ENCODE peak calls at places on chromosomes 2 and 18, in seven cellular contexts. Q is amniotic stem cell; C is stimulated activated CD8-positive, alpha-beta memory T cell treated with anti-CD3 and anti-CD28 coated beads, Interleukin-15, amount 100 ng/mL, for 4 hours; O is NCI-H146; G is amniotic epithelial cell; V is activated T-helper 1 cell treated with Interleukin-2 at 50 U/mL for 16 hours; W is anterior cingulate cortex. J is an unnamed sample.
A peak's percentile ranks its signal among the peaks of the same experiment; 100 is the strongest.

GRCh38 chr18:22047485-22047884 is 121.9 kb upstream of the GATA6 start:
- DNase-seq in Q (no peak), C (no peak), O (no peak), G (no peak), V (no peak), W (no peak), J (no peak)

GRCh38 chr2:10027931-10028330 is 15.4 kb upstream of the KLF11 start:
- DNase-seq in Q (no peak), C (no peak), O (no peak), G (no peak), V (no peak), W (no peak), J (no peak)

GRCh38 chr2:177036754-177037153 is 175.8 kb upstream of the HNRNPA3 start:
- DNase-seq in Q (no peak), C (no peak), O (peak; percentile 91), G (no peak), V (no peak), W (no peak), J (no peak)

GRCh38 chr2:121519732-121520640 is 10.7 kb upstream of the RNU4ATAC start:
- DNase-seq in Q (no peak), C (no peak), O (no peak), G (no peak), V (no peak), W (peak; percentile 56), J (peak; percentile 35)

GRCh38 chr2:72116081-72116533 is 31.6 kb downstream of the CYP26B1 start:
- DNase-seq in Q (no peak), C (no peak), O (no peak), G (no peak), V (no peak), W (no peak), J (no peak)

GRCh38 chr2:50746526-50746925 is 285.4 kb downstream of the NRXN1 start:
- DNase-seq in Q (no peak), C (no peak), O (no peak), G (peak; percentile 7), V (no peak), W (no peak), J (no peak)

GRCh38 chr2:46866770-46867246 is 48.8 kb downstream of the MCFD2 start:
- DNase-seq in Q (no peak), C (no peak), O (no peak), G (no peak), V (no peak), W (no peak), J (no peak)

GRCh38 chr2:152594022-152594712 is 123.1 kb downstream of the PRPF40A start:
- DNase-seq in Q (no peak), C (no peak), O (no peak), G (no peak), V (no peak), W (peak; percentile 40), J (no peak)

GRCh38 chr2:71605173-71605641 is 151.8 kb downstream of the DYSF start:
- DNase-seq in Q (no peak), C (no peak), O (no peak), G (no peak), V (no peak), W (no peak), J (no peak)

GRCh38 chr2:222561817-222562424 is 94.0 kb downstream of the FARSB start:
- DNase-seq in Q (no peak), C (no peak), O (peak; percentile 13), G (peak; percentile 51), V (no peak), W (no peak), J (peak; percentile 71)

GRCh38 chr2:216012133-216012829 is 1.1 kb downstream of the MREG start:
- DNase-seq in Q (no peak), C (no peak), O (peak; percentile 1), G (peak; percentile 83), V (no peak), W (no peak), J (peak; percentile 21)

GRCh38 chr2:3348771-3349170 is 28.8 kb downstream of the EIPR1 start:
- DNase-seq in Q (no peak), C (no peak), O (peak; percentile 87), G (no peak), V (no peak), W (no peak), J (no peak)

GRCh38 chr18:64083906-64084305 is 65.0 kb downstream of the LINC00305 start:
- DNase-seq in Q (no peak), C (no peak), O (no peak), G (no peak), V (no peak), W (no peak), J (no peak)

GRCh38 chr2:102230410-102230909 is 43.6 kb downstream of the IL1RL2 start:
- DNase-seq in Q (no peak), C (no peak), O (no peak), G (no peak), V (no peak), W (no peak), J (no peak)

GRCh38 chr2:119126650-119127049 is 31.9 kb downstream of the C1QL2 start:
- DNase-seq in Q (no peak), C (no peak), O (peak; percentile 23), G (no peak), V (no peak), W (no peak), J (peak; percentile 31)

GRCh38 chr2:58862234-58862633 is 621.1 kb upstream of the FANCL start:
- DNase-seq in Q (no peak), C (no peak), O (no peak), G (no peak), V (no peak), W (no peak), J (no peak)

GRCh38 chr2:71306762-71307161 is 24.8 kb upstream of the ZNF638 start:
- DNase-seq in Q (no peak), C (no peak), O (no peak), G (no peak), V (no peak), W (no peak), J (peak; percentile 12)

GRCh38 chr2:216661639-216662375 is 28.6 kb downstream of the IGFBP2 start:
- DNase-seq in Q (no peak), C (no peak), O (no peak), G (no peak), V (no peak), W (no peak), J (peak; percentile 41)

GRCh38 chr2:47221956-47222355 is 66.8 kb upstream of the STPG4 start:
- DNase-seq in Q (no peak), C (no peak), O (peak; percentile 6), G (peak; percentile 41), V (no peak), W (peak; percentile 62), J (peak; percentile 47)

GRCh38 chr2:182372661-182373060 is 54.2 kb downstream of the PDE1A start:
- DNase-seq in Q (peak; percentile 58), C (no peak), O (no peak), G (peak; percentile 88), V (no peak), W (no peak), J (peak; percentile 88)

GRCh38 chr2:238097988-238098853 is 1.9 kb upstream of the ESPNL start:
- DNase-seq in Q (no peak), C (no peak), O (no peak), G (peak; percentile 66), V (no peak), W (peak; percentile 49), J (peak; percentile 16)

GRCh38 chr2:165634855-165635254 is 159.2 kb downstream of the GALNT3 start:
- DNase-seq in Q (no peak), C (no peak), O (peak; percentile 79), G (peak; percentile 55), V (no peak), W (peak; percentile 88), J (peak; percentile 80)

GRCh38 chr2:95526360-95527341 is 42.1 kb upstream of the TRIM43B start:
- DNase-seq in Q (peak; percentile 28), C (peak; percentile 29), O (peak; percentile 84), G (peak; percentile 64), V (peak; percentile 29), W (peak; percentile 79), J (peak; percentile 89)

GRCh38 chr18:8484951-8485350 is 124.3 kb upstream of the RAB12 start:
- DNase-seq in Q (no peak), C (no peak), O (no peak), G (no peak), V (no peak), W (no peak), J (no peak)